ENCODE peak calls at places on chromosomes 2 and 18, in six cellular contexts. One of them, this sample, is unnamed.

GRCh38 chr2:30503007-30503691 is 56.1 kb downstream of the LCLAT1 start:
- DNase-seq in IMR-90: no peak
- DNase-seq in neuronal stem cell: no peak
- DNase-seq in H1: no peak
- DNase-seq in H9: no peak
- DNase-seq in mesenchymal stem cell: peak
- DNase-seq in this sample: no peak

GRCh38 chr2:72946466-72946865 is 29.1 kb downstream of the EMX1 start:
- DNase-seq in IMR-90: no peak
- DNase-seq in neuronal stem cell: no peak
- DNase-seq in H1: no peak
- DNase-seq in H9: no peak
- DNase-seq in mesenchymal stem cell: no peak
- DNase-seq in this sample: no peak

GRCh38 chr2:240928476-240929363 is 22.6 kb downstream of the CROCC2 start:
- DNase-seq in IMR-90: no peak
- DNase-seq in neuronal stem cell: no peak
- DNase-seq in H1: no peak
- DNase-seq in H9: peak
- DNase-seq in mesenchymal stem cell: no peak
- DNase-seq in this sample: no peak

GRCh38 chr2:113203901-113204519 is 30.2 kb downstream of the PSD4 start:
- DNase-seq in IMR-90: peak
- DNase-seq in neuronal stem cell: peak
- DNase-seq in H1: peak
- DNase-seq in H9: peak
- DNase-seq in mesenchymal stem cell: peak
- DNase-seq in this sample: peak

GRCh38 chr18:69677595-69677994 is 270.1 kb downstream of the CD226 start:
- DNase-seq in IMR-90: no peak
- DNase-seq in neuronal stem cell: no peak
- DNase-seq in H1: no peak
- DNase-seq in H9: no peak
- DNase-seq in mesenchymal stem cell: no peak
- DNase-seq in this sample: no peak

GRCh38 chr2:225737556-225737955 is 338.0 kb downstream of the NYAP2 start:
- DNase-seq in IMR-90: peak
- DNase-seq in neuronal stem cell: no peak
- DNase-seq in H1: no peak
- DNase-seq in H9: no peak
- DNase-seq in mesenchymal stem cell: peak
- DNase-seq in this sample: no peak

GRCh38 chr2:10016001-10016801 is 27.1 kb upstream of the KLF11 start:
- DNase-seq in IMR-90: no peak
- DNase-seq in neuronal stem cell: no peak
- DNase-seq in H1: no peak
- DNase-seq in H9: no peak
- DNase-seq in mesenchymal stem cell: no peak
- DNase-seq in this sample: peak

GRCh38 chr18:13612111-13612997 is 114.0 kb downstream of the FAM210A start:
- DNase-seq in IMR-90: no peak
- DNase-seq in neuronal stem cell: no peak
- DNase-seq in H1: no peak
- DNase-seq in H9: no peak
- DNase-seq in mesenchymal stem cell: no peak
- DNase-seq in this sample: no peak

GRCh38 chr18:13397504-13398163 is 179.1 kb downstream of the LDLRAD4 start:
- DNase-seq in IMR-90: no peak
- DNase-seq in neuronal stem cell: no peak
- DNase-seq in H1: no peak
- DNase-seq in H9: no peak
- DNase-seq in mesenchymal stem cell: no peak
- DNase-seq in this sample: no peak

GRCh38 chr2:100104718-100105677 is 37.4 kb downstream of the AFF3 start:
- DNase-seq in IMR-90: peak
- DNase-seq in neuronal stem cell: peak
- DNase-seq in H1: no peak
- DNase-seq in H9: peak
- DNase-seq in mesenchymal stem cell: peak
- DNase-seq in this sample: no peak

GRCh38 chr18:29191263-29191662 is 1014.3 kb upstream of the CDH2 start:
- DNase-seq in IMR-90: peak
- DNase-seq in neuronal stem cell: no peak
- DNase-seq in H1: no peak
- DNase-seq in H9: peak
- DNase-seq in mesenchymal stem cell: peak
- DNase-seq in this sample: no peak

GRCh38 chr18:79664525-79665125 is 15.0 kb upstream of the CTDP1 start:
- DNase-seq in IMR-90: peak
- DNase-seq in neuronal stem cell: no peak
- DNase-seq in H1: no peak
- DNase-seq in H9: no peak
- DNase-seq in mesenchymal stem cell: peak
- DNase-seq in this sample: peak

GRCh38 chr2:135124924-135125886 is 73.1 kb downstream of the RAB3GAP1 start:
- DNase-seq in IMR-90: peak
- DNase-seq in neuronal stem cell: no peak
- DNase-seq in H1: no peak
- DNase-seq in H9: no peak
- DNase-seq in mesenchymal stem cell: no peak
- DNase-seq in this sample: no peak

GRCh38 chr2:111667001-111667400 is 217.0 kb downstream of the ANAPC1 start:
- DNase-seq in IMR-90: no peak
- DNase-seq in neuronal stem cell: no peak
- DNase-seq in H1: no peak
- DNase-seq in H9: no peak
- DNase-seq in mesenchymal stem cell: no peak
- DNase-seq in this sample: no peak

GRCh38 chr2:42918671-42919335 is 126.4 kb upstream of the HAAO start:
- DNase-seq in IMR-90: no peak
- DNase-seq in neuronal stem cell: no peak
- DNase-seq in H1: no peak
- DNase-seq in H9: no peak
- DNase-seq in mesenchymal stem cell: no peak
- DNase-seq in this sample: no peak

GRCh38 chr2:42922293-42922692 is 129.9 kb upstream of the HAAO start:
- DNase-seq in IMR-90: no peak
- DNase-seq in neuronal stem cell: no peak
- DNase-seq in H1: no peak
- DNase-seq in H9: no peak
- DNase-seq in mesenchymal stem cell: no peak
- DNase-seq in this sample: no peak

GRCh38 chr2:42921721-42922120 is 129.3 kb upstream of the HAAO start:
- DNase-seq in IMR-90: no peak
- DNase-seq in neuronal stem cell: no peak
- DNase-seq in H1: no peak
- DNase-seq in H9: no peak
- DNase-seq in mesenchymal stem cell: no peak
- DNase-seq in this sample: no peak

GRCh38 chr2:42921162-42921550 is 128.8 kb upstream of the HAAO start:
- DNase-seq in IMR-90: no peak
- DNase-seq in neuronal stem cell: no peak
- DNase-seq in H1: no peak
- DNase-seq in H9: no peak
- DNase-seq in mesenchymal stem cell: no peak
- DNase-seq in this sample: no peak

DNA sequence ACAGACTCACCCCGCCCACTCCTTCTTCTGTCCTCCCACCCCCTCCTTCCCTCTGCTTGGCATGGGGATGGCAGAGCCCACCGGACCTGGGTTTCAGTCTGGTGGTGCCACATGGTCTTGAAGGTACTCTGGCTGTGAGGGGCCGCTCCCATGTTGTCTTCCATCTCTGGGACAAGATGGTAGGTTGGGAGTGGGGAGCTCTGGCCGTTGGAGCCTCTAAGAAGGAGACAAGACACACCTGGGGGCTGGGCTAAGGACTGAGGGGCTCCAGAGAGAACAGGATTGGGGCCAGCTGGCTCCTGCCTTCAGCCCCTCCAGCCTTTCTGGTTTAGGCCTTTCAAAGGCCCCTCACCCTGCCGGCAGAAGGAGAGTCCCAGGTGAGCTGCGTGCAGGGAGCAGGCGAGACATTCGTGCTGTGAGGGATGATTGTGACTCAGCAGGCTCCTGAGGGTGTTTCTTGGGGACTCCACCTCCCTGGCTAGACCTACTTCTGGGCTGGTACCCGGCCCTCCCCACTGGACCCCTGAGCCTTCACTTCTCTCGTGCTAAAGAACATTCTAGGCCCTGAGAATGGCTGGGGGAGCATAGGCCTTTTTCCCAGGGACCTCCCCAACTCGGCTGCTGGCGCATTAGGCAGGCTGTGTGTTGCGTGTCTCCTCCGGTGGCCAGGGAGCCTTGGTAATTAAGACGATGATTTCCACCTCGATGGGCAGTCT is 128.2 kb upstream of the HAAO start:
- DNase-seq in IMR-90: no peak
- DNase-seq in neuronal stem cell: no peak
- DNase-seq in H1: no peak
- DNase-seq in H9: no peak
- DNase-seq in mesenchymal stem cell: no peak
- DNase-seq in this sample: no peak
- H3K14ac ChIP-seq in IMR-90: no peak
- H3K14ac ChIP-seq in neuronal stem cell: no peak
- H3K14ac ChIP-seq in H1: no peak
- H3K14ac ChIP-seq in H9: no peak
- H3K14ac ChIP-seq in mesenchymal stem cell: no peak
- H3K14ac ChIP-seq in this sample: no peak

GRCh38 chr2:172965433-172965832 is 110.2 kb upstream of the MAP3K20 start:
- DNase-seq in IMR-90: peak
- DNase-seq in neuronal stem cell: no peak
- DNase-seq in H1: no peak
- DNase-seq in H9: no peak
- DNase-seq in mesenchymal stem cell: no peak
- DNase-seq in this sample: no peak
- H3K14ac ChIP-seq in IMR-90: no peak
- H3K14ac ChIP-seq in neuronal stem cell: no peak
- H3K14ac ChIP-seq in H1: no peak
- H3K14ac ChIP-seq in H9: no peak
- H3K14ac ChIP-seq in mesenchymal stem cell: no peak
- H3K14ac ChIP-seq in this sample: no peak

DNA sequence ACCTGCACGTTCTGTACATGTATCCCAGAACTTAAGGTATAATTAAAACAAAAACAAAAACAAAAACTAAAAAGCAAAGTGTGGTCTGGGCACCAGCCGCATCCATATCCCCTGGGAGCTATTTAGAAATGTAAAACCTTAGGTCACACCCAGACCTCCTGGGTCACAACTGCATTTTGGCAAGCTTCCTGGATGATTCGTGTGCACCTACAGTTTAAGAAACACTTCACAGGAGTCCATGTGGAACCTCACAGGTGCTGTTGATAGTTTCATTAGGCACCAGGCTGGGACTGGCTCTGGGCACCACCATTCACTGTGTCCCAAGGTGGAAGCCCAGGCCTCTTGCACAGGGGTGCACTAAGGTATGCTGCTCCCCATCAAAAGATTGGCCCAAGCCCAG is 103.6 kb upstream of the BOD1L2 start:
- DNase-seq in IMR-90: no peak
- DNase-seq in neuronal stem cell: no peak
- DNase-seq in H1: no peak
- DNase-seq in H9: no peak
- DNase-seq in mesenchymal stem cell: no peak
- DNase-seq in this sample: no peak
- H3K14ac ChIP-seq in IMR-90: no peak
- H3K14ac ChIP-seq in neuronal stem cell: no peak
- H3K14ac ChIP-seq in H1: no peak
- H3K14ac ChIP-seq in H9: no peak
- H3K14ac ChIP-seq in mesenchymal stem cell: no peak
- H3K14ac ChIP-seq in this sample: no peak

GRCh38 chr18:47979611-47980200 is 49.2 kb upstream of the SMAD2 start:
- DNase-seq in IMR-90: no peak
- DNase-seq in neuronal stem cell: no peak
- DNase-seq in H1: no peak
- DNase-seq in H9: no peak
- DNase-seq in mesenchymal stem cell: no peak
- DNase-seq in this sample: no peak

GRCh38 chr18:47983055-47983454 is 52.6 kb upstream of the SMAD2 start:
- DNase-seq in IMR-90: no peak
- DNase-seq in neuronal stem cell: no peak
- DNase-seq in H1: no peak
- DNase-seq in H9: no peak
- DNase-seq in mesenchymal stem cell: no peak
- DNase-seq in this sample: no peak

GRCh38 chr18:47983946-47984345 is 53.5 kb upstream of the SMAD2 start:
- DNase-seq in IMR-90: no peak
- DNase-seq in neuronal stem cell: no peak
- DNase-seq in H1: no peak
- DNase-seq in H9: no peak
- DNase-seq in mesenchymal stem cell: no peak
- DNase-seq in this sample: no peak

GRCh38 chr18:47981830-47982229 is 51.4 kb upstream of the SMAD2 start:
- DNase-seq in IMR-90: no peak
- DNase-seq in neuronal stem cell: no peak
- DNase-seq in H1: no peak
- DNase-seq in H9: no peak
- DNase-seq in mesenchymal stem cell: no peak
- DNase-seq in this sample: no peak

DNA sequence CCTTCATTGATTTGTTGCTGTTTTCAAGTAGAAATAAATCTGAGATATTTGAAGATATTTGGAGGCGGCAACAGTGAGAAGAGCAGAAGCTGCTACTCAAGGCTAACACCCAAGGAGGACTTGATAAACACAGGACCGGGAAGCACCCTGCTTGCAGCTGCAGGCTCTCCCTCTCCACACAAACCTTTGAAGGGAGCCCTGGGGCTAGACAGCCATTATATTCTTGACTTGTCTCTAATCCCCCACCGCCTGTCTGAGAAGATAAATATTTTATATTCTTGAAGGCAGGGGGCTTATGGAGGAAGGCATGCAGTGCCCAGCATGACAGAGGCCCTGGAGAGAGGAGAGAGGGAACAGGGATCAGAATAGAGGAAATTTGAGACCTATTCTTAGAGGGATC is 50.9 kb upstream of the SMAD2 start:
- DNase-seq in IMR-90: no peak
- DNase-seq in neuronal stem cell: no peak
- DNase-seq in H1: no peak
- DNase-seq in H9: no peak
- DNase-seq in mesenchymal stem cell: no peak
- DNase-seq in this sample: no peak
- H3K14ac ChIP-seq in IMR-90: no peak
- H3K14ac ChIP-seq in neuronal stem cell: no peak
- H3K14ac ChIP-seq in H1: no peak
- H3K14ac ChIP-seq in H9: no peak
- H3K14ac ChIP-seq in mesenchymal stem cell: no peak
- H3K14ac ChIP-seq in this sample: no peak

This sample was measured in trophoblast cell.